ENCODE peak calls at places on chromosomes 7 and 10, in ten cellular contexts. One of them, this sample, is unnamed.

GRCh38 chr7:46071076-46071475 is 150.0 kb upstream of the IGFBP3 start:
- DNase-seq in PC-9: no peak
- DNase-seq in naive thymus-derived CD4-positive, alpha-beta T cell: no peak
- DNase-seq in IMR-90: no peak
- DNase-seq in breast epithelium: no peak
- DNase-seq in NT2/D1: no peak
- DNase-seq in neuronal stem cell: no peak
- DNase-seq in GM23338: no peak
- DNase-seq in tibial artery: no peak
- DNase-seq in ovary: no peak
- DNase-seq in this sample: no peak

GRCh38 chr7:48424731-48425130 is 253.5 kb downstream of the ABCA13 start:
- DNase-seq in tibial artery: no peak
- DNase-seq in IMR-90: peak; percentile 6
- DNase-seq in neuronal stem cell: peak; percentile 4
- DNase-seq in GM23338: peak; percentile 65
- DNase-seq in PC-9: no peak
- DNase-seq in NT2/D1: no peak
- DNase-seq in breast epithelium: no peak
- DNase-seq in naive thymus-derived CD4-positive, alpha-beta T cell: no peak
- DNase-seq in ovary: no peak
- DNase-seq in this sample: no peak

GRCh38 chr7:42883950-42884349 is 27.9 kb downstream of the C7orf25 start:
- DNase-seq in neuronal stem cell: no peak
- DNase-seq in NT2/D1: no peak
- DNase-seq in ovary: no peak
- DNase-seq in IMR-90: peak; percentile 22
- DNase-seq in breast epithelium: no peak
- DNase-seq in GM23338: peak; percentile 31
- DNase-seq in tibial artery: no peak
- DNase-seq in PC-9: no peak
- DNase-seq in naive thymus-derived CD4-positive, alpha-beta T cell: no peak
- DNase-seq in this sample: peak; percentile 71

GRCh38 chr7:42650171-42650570 is 261.7 kb downstream of the C7orf25 start:
- DNase-seq in NT2/D1: no peak
- DNase-seq in ovary: no peak
- DNase-seq in naive thymus-derived CD4-positive, alpha-beta T cell: no peak
- DNase-seq in neuronal stem cell: no peak
- DNase-seq in IMR-90: no peak
- DNase-seq in tibial artery: no peak
- DNase-seq in breast epithelium: no peak
- DNase-seq in GM23338: no peak
- DNase-seq in PC-9: no peak
- DNase-seq in this sample: no peak

GRCh38 chr10:43029043-43029442 is 47.8 kb upstream of the RET start:
- DNase-seq in ovary: no peak
- DNase-seq in tibial artery: no peak
- DNase-seq in PC-9: no peak
- DNase-seq in naive thymus-derived CD4-positive, alpha-beta T cell: no peak
- DNase-seq in NT2/D1: no peak
- DNase-seq in IMR-90: no peak
- DNase-seq in breast epithelium: no peak
- DNase-seq in GM23338: no peak
- DNase-seq in neuronal stem cell: no peak
- DNase-seq in this sample: no peak

GRCh38 chr10:36269222-36269621 is 627.1 kb upstream of the FZD8 start:
- DNase-seq in ovary: no peak
- DNase-seq in PC-9: no peak
- DNase-seq in GM23338: no peak
- DNase-seq in neuronal stem cell: no peak
- DNase-seq in NT2/D1: no peak
- DNase-seq in IMR-90: no peak
- DNase-seq in naive thymus-derived CD4-positive, alpha-beta T cell: no peak
- DNase-seq in tibial artery: no peak
- DNase-seq in breast epithelium: no peak
- DNase-seq in this sample: no peak

GRCh38 chr10:131090761-131091661 is 220.5 kb downstream of the TCERG1L start:
- DNase-seq in ovary: no peak
- DNase-seq in neuronal stem cell: no peak
- DNase-seq in naive thymus-derived CD4-positive, alpha-beta T cell: no peak
- DNase-seq in NT2/D1: no peak
- DNase-seq in breast epithelium: no peak
- DNase-seq in tibial artery: no peak
- DNase-seq in IMR-90: no peak
- DNase-seq in GM23338: no peak
- DNase-seq in PC-9: no peak
- DNase-seq in this sample: no peak

GRCh38 chr10:117980755-117981525 is 65.8 kb downstream of the RAB11FIP2 start:
- DNase-seq in neuronal stem cell: no peak
- DNase-seq in ovary: no peak
- DNase-seq in IMR-90: no peak
- DNase-seq in NT2/D1: no peak
- DNase-seq in naive thymus-derived CD4-positive, alpha-beta T cell: no peak
- DNase-seq in tibial artery: no peak
- DNase-seq in GM23338: no peak
- DNase-seq in breast epithelium: no peak
- DNase-seq in PC-9: no peak
- DNase-seq in this sample: no peak

GRCh38 chr7:81956520-81956919 is 186.7 kb upstream of the HGF start:
- DNase-seq in IMR-90: peak; percentile 73
- DNase-seq in tibial artery: no peak
- DNase-seq in breast epithelium: no peak
- DNase-seq in GM23338: peak; percentile 86
- DNase-seq in ovary: no peak
- DNase-seq in PC-9: no peak
- DNase-seq in naive thymus-derived CD4-positive, alpha-beta T cell: no peak
- DNase-seq in neuronal stem cell: peak; percentile 46
- DNase-seq in NT2/D1: peak; percentile 47
- DNase-seq in this sample: peak; percentile 48

GRCh38 chr10:58335306-58336005 is 650 bp downstream of the UBE2D1 start:
- DNase-seq in PC-9: peak; percentile 56
- DNase-seq in naive thymus-derived CD4-positive, alpha-beta T cell: no peak
- DNase-seq in tibial artery: peak; percentile 25
- DNase-seq in ovary: no peak
- DNase-seq in NT2/D1: no peak
- DNase-seq in IMR-90: peak; percentile 61
- DNase-seq in GM23338: peak; percentile 53
- DNase-seq in neuronal stem cell: no peak
- DNase-seq in breast epithelium: no peak
- DNase-seq in this sample: peak; percentile 11

GRCh38 chr7:79998343-79998742 is 136.3 kb upstream of the GNAI1 start:
- DNase-seq in naive thymus-derived CD4-positive, alpha-beta T cell: no peak
- DNase-seq in neuronal stem cell: no peak
- DNase-seq in NT2/D1: no peak
- DNase-seq in ovary: no peak
- DNase-seq in IMR-90: peak; percentile 27
- DNase-seq in tibial artery: no peak
- DNase-seq in breast epithelium: no peak
- DNase-seq in PC-9: no peak
- DNase-seq in GM23338: no peak
- DNase-seq in this sample: no peak

GRCh38 chr10:70674560-70675495 is 2.5 kb downstream of the ADAMTS14 start:
- DNase-seq in ovary: no peak
- DNase-seq in PC-9: no peak
- DNase-seq in tibial artery: no peak
- DNase-seq in GM23338: no peak
- DNase-seq in naive thymus-derived CD4-positive, alpha-beta T cell: no peak
- DNase-seq in neuronal stem cell: no peak
- DNase-seq in IMR-90: no peak
- DNase-seq in NT2/D1: no peak
- DNase-seq in breast epithelium: no peak
- DNase-seq in this sample: no peak

GRCh38 chr7:135320277-135320676 is 86.6 kb downstream of the STRA8 start:
- DNase-seq in PC-9: peak; percentile 71
- DNase-seq in NT2/D1: no peak
- DNase-seq in neuronal stem cell: no peak
- DNase-seq in IMR-90: peak; percentile 86
- DNase-seq in naive thymus-derived CD4-positive, alpha-beta T cell: no peak
- DNase-seq in ovary: peak; percentile 83
- DNase-seq in tibial artery: peak; percentile 57
- DNase-seq in GM23338: no peak
- DNase-seq in breast epithelium: peak; percentile 58
- DNase-seq in this sample: peak; percentile 94

GRCh38 chr10:22341190-22341935 is 3.9 kb upstream of the SPAG6 start:
- DNase-seq in NT2/D1: no peak
- DNase-seq in breast epithelium: no peak
- DNase-seq in PC-9: no peak
- DNase-seq in GM23338: no peak
- DNase-seq in IMR-90: peak; percentile 15
- DNase-seq in naive thymus-derived CD4-positive, alpha-beta T cell: no peak
- DNase-seq in ovary: no peak
- DNase-seq in neuronal stem cell: peak; percentile 56
- DNase-seq in tibial artery: no peak
- DNase-seq in this sample: no peak

GRCh38 chr7:64046041-64046389 is 781 bp downstream of the ZNF727 start:
- DNase-seq in ovary: peak; percentile 31
- DNase-seq in tibial artery: no peak
- DNase-seq in GM23338: no peak
- DNase-seq in PC-9: no peak
- DNase-seq in naive thymus-derived CD4-positive, alpha-beta T cell: no peak
- DNase-seq in neuronal stem cell: no peak
- DNase-seq in IMR-90: no peak
- DNase-seq in breast epithelium: no peak
- DNase-seq in NT2/D1: no peak
- DNase-seq in this sample: no peak

DNA sequence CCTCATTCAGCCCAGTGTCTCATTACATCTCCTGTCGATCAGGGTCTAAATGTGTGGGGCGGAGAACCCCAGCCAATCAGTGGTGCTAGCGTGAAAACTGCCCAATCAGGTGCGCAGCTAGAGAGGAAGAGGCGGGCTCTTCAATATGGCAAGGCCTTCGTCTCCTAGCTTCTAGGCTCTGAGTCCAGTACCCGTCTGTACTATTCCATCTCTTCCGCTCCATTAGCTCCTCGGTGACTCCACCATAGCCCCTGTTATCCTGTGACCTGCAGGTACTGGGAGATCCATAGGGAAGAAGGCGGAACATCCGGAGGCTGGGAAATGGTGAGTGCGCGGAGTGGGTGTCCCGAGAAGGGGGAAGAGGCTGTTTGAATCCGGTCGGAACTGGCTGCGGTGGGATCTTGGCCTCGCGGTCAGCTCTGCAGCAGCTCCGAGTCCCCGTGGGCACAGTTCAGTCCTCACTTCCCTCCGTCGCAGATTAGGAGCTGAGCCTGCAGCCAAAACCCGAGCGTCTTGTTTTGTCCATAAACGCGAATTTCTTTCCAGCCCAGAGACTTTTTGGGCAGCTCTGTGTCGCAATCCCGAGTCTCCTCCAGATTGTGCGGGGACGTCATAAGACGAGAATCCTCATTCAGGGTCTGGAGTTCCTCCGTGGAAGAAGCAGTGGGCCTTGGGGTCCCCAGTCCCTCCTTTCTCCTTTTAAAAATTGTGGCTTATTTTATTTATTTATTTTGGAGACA is at the start of gene ZNF727:
- DNase-seq in naive thymus-derived CD4-positive, alpha-beta T cell: no peak
- DNase-seq in tibial artery: peak; percentile 74
- DNase-seq in breast epithelium: peak; percentile 81
- DNase-seq in NT2/D1: no peak
- DNase-seq in ovary: peak; percentile 88
- DNase-seq in GM23338: no peak
- DNase-seq in neuronal stem cell: no peak
- DNase-seq in IMR-90: no peak
- DNase-seq in PC-9: no peak
- DNase-seq in this sample: no peak
- H3K4me3 ChIP-seq in naive thymus-derived CD4-positive, alpha-beta T cell: peak within 1 kb of the TSS; percentile 30
- H3K4me3 ChIP-seq in tibial artery: peak within 1 kb of the TSS; percentile 59
- H3K4me3 ChIP-seq in breast epithelium: peak within 1 kb of the TSS; percentile 67
- H3K4me3 ChIP-seq in NT2/D1: no peak within 1 kb of the TSS
- H3K4me3 ChIP-seq in ovary: peak within 1 kb of the TSS; percentile 40
- H3K4me3 ChIP-seq in GM23338: no peak within 1 kb of the TSS
- H3K4me3 ChIP-seq in neuronal stem cell: peak within 1 kb of the TSS; percentile 35
- H3K4me3 ChIP-seq in IMR-90: no peak within 1 kb of the TSS
- H3K4me3 ChIP-seq in PC-9: no peak within 1 kb of the TSS
- H3K4me3 ChIP-seq in this sample: no peak within 1 kb of the TSS

DNA sequence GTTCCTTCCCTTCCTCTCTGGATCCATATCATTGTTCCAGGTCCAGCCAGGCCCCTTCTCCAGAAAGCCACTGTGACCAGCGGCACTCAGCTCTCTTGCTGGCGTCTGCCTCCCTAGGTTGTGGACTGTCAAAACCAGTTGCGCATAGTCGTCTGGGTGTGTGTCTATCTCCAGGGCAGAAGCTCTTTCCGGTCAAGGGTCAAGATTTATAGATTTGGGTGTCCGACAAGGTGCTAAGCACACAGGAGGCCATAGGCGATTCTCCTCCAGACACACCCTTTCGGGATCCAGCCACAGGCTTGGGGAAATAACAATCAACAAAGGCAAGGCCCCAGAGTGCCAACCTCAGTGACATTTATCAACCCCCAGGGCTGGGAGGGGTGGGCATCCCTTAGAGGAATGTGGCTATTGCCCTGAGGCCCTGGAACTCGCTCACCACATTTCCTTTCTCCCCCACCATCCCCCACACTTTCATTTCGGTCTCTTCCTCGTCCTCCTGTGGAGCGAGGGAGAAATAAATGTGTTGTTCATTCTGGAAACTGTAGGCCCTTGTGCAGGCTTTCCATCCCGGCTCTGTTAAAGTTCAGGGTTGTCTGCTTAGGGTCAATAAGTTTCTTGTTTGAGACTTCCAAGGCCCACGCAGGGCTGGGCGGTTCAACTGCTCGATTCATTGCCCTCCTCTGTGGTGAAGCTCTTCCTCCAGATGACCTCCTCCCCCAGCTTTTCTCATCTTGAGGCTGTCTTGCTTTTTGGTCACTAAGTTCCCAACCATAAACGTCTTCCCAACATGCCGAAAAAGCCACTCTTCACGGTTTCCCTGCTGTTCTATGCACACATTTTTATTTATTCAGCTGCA is 57.9 kb downstream of the AFAP1L2 start:
- DNase-seq in ovary: peak; percentile 59
- DNase-seq in breast epithelium: no peak
- DNase-seq in NT2/D1: no peak
- DNase-seq in IMR-90: no peak
- DNase-seq in neuronal stem cell: no peak
- DNase-seq in GM23338: no peak
- DNase-seq in naive thymus-derived CD4-positive, alpha-beta T cell: no peak
- DNase-seq in tibial artery: no peak
- DNase-seq in PC-9: peak; percentile 68
- DNase-seq in this sample: no peak
- H3K4me1 ChIP-seq in ovary: peaks cover 53% of the 10 kb centered on the region
- H3K4me1 ChIP-seq in breast epithelium: peaks cover 4% of the 10 kb centered on the region
- H3K4me1 ChIP-seq in NT2/D1: peaks cover 5% of the 10 kb centered on the region
- H3K4me1 ChIP-seq in IMR-90: peaks cover 5% of the 10 kb centered on the region
- H3K4me1 ChIP-seq in neuronal stem cell: peaks cover 24% of the 10 kb centered on the region
- H3K4me1 ChIP-seq in GM23338: peaks cover 3% of the 10 kb centered on the region
- H3K4me1 ChIP-seq in naive thymus-derived CD4-positive, alpha-beta T cell: no peaks in the 10 kb centered on the region
- H3K4me1 ChIP-seq in tibial artery: peaks cover 17% of the 10 kb centered on the region
- H3K4me1 ChIP-seq in PC-9: no peaks in the 10 kb centered on the region
- H3K4me1 ChIP-seq in this sample: no peaks in the 10 kb centered on the region

GRCh38 chr7:50306491-50307367 is 2.2 kb downstream of the IKZF1 start:
- DNase-seq in NT2/D1: no peak
- DNase-seq in GM23338: no peak
- DNase-seq in ovary: no peak
- DNase-seq in breast epithelium: no peak
- DNase-seq in neuronal stem cell: no peak
- DNase-seq in tibial artery: no peak
- DNase-seq in naive thymus-derived CD4-positive, alpha-beta T cell: peak; percentile 14
- DNase-seq in PC-9: no peak
- DNase-seq in IMR-90: no peak
- DNase-seq in this sample: no peak
- H3K27me3 ChIP-seq in NT2/D1: peaks cover 57% of the 10 kb centered on the region
- H3K27me3 ChIP-seq in GM23338: peaks cover 54% of the 10 kb centered on the region
- H3K27me3 ChIP-seq in ovary: no peaks in the 10 kb centered on the region
- H3K27me3 ChIP-seq in breast epithelium: no peaks in the 10 kb centered on the region
- H3K27me3 ChIP-seq in neuronal stem cell: peaks cover 43% of the 10 kb centered on the region
- H3K27me3 ChIP-seq in tibial artery: peaks cover 34% of the 10 kb centered on the region
- H3K27me3 ChIP-seq in naive thymus-derived CD4-positive, alpha-beta T cell: no peaks in the 10 kb centered on the region
- H3K27me3 ChIP-seq in PC-9: peaks cover 77% of the 10 kb centered on the region
- H3K27me3 ChIP-seq in IMR-90: peaks cover 26% of the 10 kb centered on the region
- H3K27me3 ChIP-seq in this sample: peaks cover 89% of the 10 kb centered on the region

GRCh38 chr10:123139521-123140163 is 3.9 kb downstream of the HMX3 start:
- DNase-seq in tibial artery: no peak
- DNase-seq in breast epithelium: no peak
- DNase-seq in PC-9: peak; percentile 31
- DNase-seq in IMR-90: peak; percentile 18
- DNase-seq in GM23338: peak; percentile 79
- DNase-seq in naive thymus-derived CD4-positive, alpha-beta T cell: no peak
- DNase-seq in NT2/D1: no peak
- DNase-seq in neuronal stem cell: no peak
- DNase-seq in ovary: no peak
- DNase-seq in this sample: no peak
- H3K4me3 ChIP-seq in tibial artery: no peak overlapping the region
- H3K4me3 ChIP-seq in breast epithelium: no peak overlapping the region
- H3K4me3 ChIP-seq in PC-9: peak overlapping the region; percentile 41
- H3K4me3 ChIP-seq in IMR-90: no peak overlapping the region
- H3K4me3 ChIP-seq in GM23338: peak overlapping the region; percentile 50
- H3K4me3 ChIP-seq in naive thymus-derived CD4-positive, alpha-beta T cell: no peak overlapping the region
- H3K4me3 ChIP-seq in NT2/D1: no peak overlapping the region
- H3K4me3 ChIP-seq in neuronal stem cell: peak overlapping the region; percentile 1
- H3K4me3 ChIP-seq in ovary: no peak overlapping the region
- H3K4me3 ChIP-seq in this sample: no peak overlapping the region